ENCODE peak calls at places on chromosomes 6 and 20, in nine cellular contexts. B is T-helper 2 cell; E is HT-29; C is iPS-NIHi11; W is stomach; N is activated T-helper 9 cell treated with anti-CD3 and anti-CD28 coated beads, Interleukin-2, amount 50 U/mL, for 16 hours; G is H7; V is gastrocnemius medialis; Z is NCI-H460. T is an unnamed sample.

GRCh38 chr6:156379946-156380707 is 397.1 kb upstream of the ARID1B start:
- DNase-seq in B (no peak), E (peak), C (peak), W (no peak), N (no peak), G (no peak), V (no peak), Z (no peak), T (peak)

GRCh38 chr6:15044146-15044882 is 201.6 kb upstream of the JARID2 start:
- DNase-seq in B (no peak), E (no peak), C (no peak), W (no peak), N (no peak), G (no peak), V (no peak), Z (no peak), T (no peak)

GRCh38 chr6:20350215-20350614 is 51.5 kb upstream of the E2F3 start:
- DNase-seq in B (no peak), E (no peak), C (no peak), W (no peak), N (no peak), G (no peak), V (no peak), Z (no peak), T (no peak)

GRCh38 chr20:63734946-63735858 is 1.3 kb upstream of the LIME1 start:
- DNase-seq in B (no peak), E (no peak), C (no peak), W (no peak), N (no peak), G (peak), V (no peak), Z (no peak), T (no peak)

GRCh38 chr6:161626132-161626676 is 352.3 kb upstream of the AGPAT4 start:
- DNase-seq in B (no peak), E (no peak), C (no peak), W (no peak), N (no peak), G (no peak), V (no peak), Z (no peak), T (no peak)

GRCh38 chr6:155245871-155246270 is 17.9 kb upstream of the CLDN20 start:
- DNase-seq in B (no peak), E (no peak), C (no peak), W (no peak), N (no peak), G (no peak), V (no peak), Z (no peak), T (no peak)

GRCh38 chr6:108002365-108003221 is 44.6 kb upstream of the SEC63 start:
- DNase-seq in B (no peak), E (peak), C (peak), W (peak), N (no peak), G (no peak), V (peak), Z (no peak), T (no peak)

GRCh38 chr6:43981363-43981990 is 145.8 kb downstream of the MRPL14 start:
- DNase-seq in B (no peak), E (no peak), C (peak), W (peak), N (no peak), G (no peak), V (no peak), Z (no peak), T (no peak)

GRCh38 chr6:20644667-20645370 is 110.6 kb downstream of the CDKAL1 start:
- DNase-seq in B (no peak), E (no peak), C (no peak), W (no peak), N (no peak), G (no peak), V (no peak), Z (no peak), T (no peak)

GRCh38 chr6:139308936-139309603 is 17.3 kb upstream of the TXLNB start:
- DNase-seq in B (no peak), E (no peak), C (no peak), W (peak), N (no peak), G (no peak), V (no peak), Z (no peak), T (peak)

GRCh38 chr6:18248698-18249097 is 15.6 kb downstream of the DEK start:
- DNase-seq in B (no peak), E (no peak), C (no peak), W (no peak), N (no peak), G (no peak), V (no peak), Z (no peak), T (no peak)

T was measured in astrocyte of the spinal cord.